ENCODE peak calls at places on chromosomes 1 and 21, in four cellular contexts. R, J, P and F are unnamed samples.

GRCh38 chr1:98119793-98120192 is 199.0 kb upstream of the DPYD start:
- DNase-seq in J (no peak), R (peak), P (no peak), F (peak)

GRCh38 chr21:45859041-45859761 is 122.4 kb upstream of the COL6A1 start:
- DNase-seq in P (peak), R (no peak), J (no peak), F (no peak)

GRCh38 chr1:7341145-7341900 is 429.8 kb upstream of the VAMP3 start:
- DNase-seq in R (no peak), J (no peak), P (no peak), F (no peak)

GRCh38 chr1:153533689-153534201 is 2.0 kb downstream of the S100A6 start:
- DNase-seq in R (no peak), P (peak), J (no peak), F (no peak)

GRCh38 chr1:229624906-229625871 is 733 bp downstream of the TAF5L start:
- DNase-seq in P (peak), R (peak), J (no peak), F (peak)

GRCh38 chr21:35257413-35257812 is 208.3 kb upstream of the RUNX1 start:
- DNase-seq in J (no peak), P (no peak), R (no peak), F (no peak)

GRCh38 chr1:219788091-219788490 is 140.3 kb downstream of the SLC30A10 start:
- DNase-seq in J (no peak), P (no peak), R (no peak), F (no peak)

GRCh38 chr21:33858672-33859372 is 56.8 kb downstream of the ATP5PO start:
- DNase-seq in R (no peak), J (no peak), P (no peak), F (no peak)

GRCh38 chr21:32712641-32713040 is 15.2 kb downstream of the SYNJ1 start:
- DNase-seq in P (no peak), J (no peak), R (no peak), F (no peak)

GRCh38 chr1:52404975-52405338 is 555 bp downstream of the PRPF38A start:
- DNase-seq in P (no peak), J (no peak), R (no peak), F (no peak)

GRCh38 chr1:37274896-37275631 is 199.3 kb upstream of the ZC3H12A start:
- DNase-seq in R (peak), P (no peak), J (no peak), F (peak)

GRCh38 chr1:65630855-65631254 is 161.8 kb upstream of the PDE4B start:
- DNase-seq in R (peak), J (no peak), P (no peak), F (no peak)
- TF ChIP-seq SUZ12 in R (no peak), J (no peak), P (no peak), F (no peak)

DNA sequence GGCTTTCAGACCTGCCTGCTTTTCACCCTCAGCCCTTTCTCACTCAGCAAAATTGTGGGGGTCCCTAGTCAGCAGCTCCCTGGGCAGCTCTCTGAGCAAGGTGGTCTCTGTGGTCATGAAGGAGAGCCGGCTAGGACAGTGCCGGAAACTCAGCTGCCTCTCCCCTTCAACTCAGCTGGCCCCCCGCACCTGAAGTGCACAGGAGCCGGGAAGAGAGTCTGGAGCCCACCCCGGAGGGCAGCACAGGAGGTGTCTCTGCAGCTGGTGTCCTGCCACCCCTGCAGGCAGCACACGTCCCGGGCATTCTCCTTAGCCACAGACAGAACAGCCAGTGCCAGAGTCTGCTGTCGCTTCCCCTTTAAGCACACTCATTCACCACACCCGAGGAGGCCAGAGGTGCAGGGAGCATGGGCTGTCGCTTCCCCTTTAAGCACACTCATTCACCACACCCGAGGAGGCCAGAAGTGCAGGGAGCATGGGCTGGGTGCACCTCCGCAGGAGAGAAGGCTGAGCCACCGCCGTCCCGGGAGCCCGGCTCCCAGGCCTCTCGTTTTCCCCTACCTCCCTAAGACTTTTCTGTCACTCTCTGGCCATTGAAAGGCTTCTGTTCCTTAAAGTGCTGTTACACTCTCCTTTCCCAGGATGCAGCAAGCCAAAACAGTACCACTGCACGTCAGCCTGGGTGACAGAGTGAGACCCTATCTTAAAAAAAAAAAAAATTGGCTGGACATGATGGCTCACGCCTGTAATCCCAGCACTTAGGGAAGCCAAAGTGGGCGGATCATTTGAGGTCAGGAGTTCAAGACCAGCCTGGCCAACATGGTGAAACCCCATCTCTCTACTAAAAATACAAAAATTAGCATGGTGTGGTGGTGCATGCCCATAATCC is 16.9 kb upstream of the SAMD11 start:
- DNase-seq in J (no peak), P (no peak), R (no peak), F (no peak)
- TF ChIP-seq SUZ12 in J (no peak), P (no peak), R (no peak), F (no peak)

GRCh38 chr1:53577141-53578100 is 118.2 kb downstream of the DMRTB1 start:
- DNase-seq in J (no peak), R (no peak), P (no peak), F (no peak)
- TF ChIP-seq SUZ12 in J (no peak), R (no peak), P (no peak), F (no peak)

DNA sequence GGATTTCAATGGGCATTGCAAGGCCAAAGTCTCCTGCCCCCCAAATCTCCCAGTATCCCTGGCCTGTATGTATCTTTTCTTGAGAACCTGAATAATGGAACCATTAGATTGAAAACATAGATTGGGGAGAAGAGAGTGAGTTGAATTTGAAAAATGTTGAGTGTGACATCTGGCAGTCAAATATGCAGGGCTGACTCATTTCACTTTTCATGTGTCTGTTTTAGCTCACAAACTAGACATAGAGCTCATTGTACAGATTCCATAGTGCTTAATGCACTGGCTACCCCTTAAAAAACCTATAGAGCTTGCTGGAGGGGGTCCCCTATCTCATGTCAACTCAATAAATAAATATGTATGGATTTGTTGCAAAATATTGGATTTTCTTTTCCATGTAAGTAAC is 30.8 kb downstream of the DDR2 start:
- DNase-seq in R (no peak), P (no peak), J (no peak), F (no peak)
- TF ChIP-seq SUZ12 in R (no peak), P (no peak), J (no peak), F (no peak)

DNA sequence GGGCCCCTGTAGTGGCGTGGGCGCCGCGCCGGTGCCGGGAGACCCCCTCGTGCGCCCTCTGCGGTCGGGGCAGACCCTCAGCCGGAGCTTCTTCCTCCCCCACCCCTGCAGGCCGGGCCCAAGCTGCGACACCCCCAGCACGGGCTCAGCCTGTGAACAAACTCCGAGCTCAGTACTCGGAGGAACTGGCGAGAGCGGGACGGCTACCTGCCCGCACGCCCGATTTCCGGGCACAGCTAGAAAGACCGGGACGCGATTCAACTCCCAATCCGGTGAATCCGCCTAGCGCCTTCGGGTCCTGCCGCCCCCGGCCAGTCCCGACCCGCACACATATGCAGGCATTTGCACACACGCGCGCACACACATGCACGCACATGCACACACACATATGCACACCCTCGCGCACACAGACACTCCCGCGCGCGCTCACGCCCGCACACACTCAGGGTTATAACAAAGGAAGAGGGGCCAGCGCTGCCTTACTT is 580 bp upstream of the BLACAT1 start:
- DNase-seq in J (no peak), P (no peak), R (peak), F (no peak)
- TF ChIP-seq SUZ12 in J (no peak), P (no peak), R (no peak), F (no peak)

GRCh38 chr1:235429143-235429542 is 61.9 kb downstream of the TBCE start:
- DNase-seq in J (no peak), P (no peak), R (no peak), F (no peak)

GRCh38 chr1:235430991-235431390 is 63.8 kb downstream of the TBCE start:
- DNase-seq in P (no peak), R (no peak), J (no peak), F (no peak)

DNA sequence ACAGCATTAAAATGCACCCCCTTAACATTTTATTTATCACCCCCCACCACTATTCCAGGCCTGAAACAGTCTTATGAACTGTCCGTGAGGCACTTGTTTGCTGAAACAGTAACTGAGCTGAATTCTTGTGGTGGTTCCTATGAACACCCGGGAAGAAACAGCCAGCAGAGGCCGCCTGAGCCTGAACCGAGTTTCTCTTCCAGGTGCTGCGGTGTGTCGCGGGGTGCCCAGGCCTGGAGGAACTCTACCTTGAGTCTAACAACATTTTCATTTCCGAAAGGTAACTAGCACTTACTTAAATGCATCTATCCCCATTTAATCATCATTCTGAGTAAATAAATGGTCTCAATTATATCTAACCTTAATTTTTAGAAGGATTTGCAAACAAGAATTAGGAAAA is 66.8 kb downstream of the TBCE start:
- DNase-seq in R (no peak), P (no peak), J (no peak), F (no peak)
- TF ChIP-seq SUZ12 in R (no peak), P (no peak), J (no peak), F (no peak)